ENCODE peak calls at places on chromosome 15, in seven cellular contexts. Z is fibroblast of lung, X is PC-3, S is thyroid gland, W is transverse colon, J is cardiac fibroblast, E is left ventricle myocardium inferior. M is an unnamed sample.

GRCh38 chr15:70726753-70727152 is 36.6 kb downstream of the UACA start:
- DNase-seq in E (no peak), J (peak; percentile 44), X (no peak), Z (no peak), S (peak; percentile 57), W (no peak), M (peak; percentile 36)

GRCh38 chr15:83166218-83166617 is 41.4 kb downstream of the HDGFL3 start:
- DNase-seq in S (no peak), Z (peak; percentile 5), X (no peak), J (no peak), W (no peak), E (no peak), M (peak; percentile 5)

GRCh38 chr15:69861331-69862171 is 236.2 kb downstream of the TLE3 start:
- DNase-seq in X (no peak), E (no peak), W (no peak), J (no peak), S (no peak), Z (no peak), M (no peak)

GRCh38 chr15:93298901-93299300 is 209.9 kb upstream of the RGMA start:
- DNase-seq in Z (no peak), S (no peak), X (no peak), W (peak; percentile 18), J (no peak), E (no peak), M (no peak)

GRCh38 chr15:73273181-73274002 is 95.4 kb downstream of the HCN4 start:
- DNase-seq in E (no peak), S (peak; percentile 72), W (peak; percentile 39), J (peak; percentile 78), Z (peak; percentile 72), X (peak; percentile 63), M (peak; percentile 56)

GRCh38 chr15:62883938-62884479 is 158.5 kb upstream of the TPM1 start:
- DNase-seq in E (no peak), J (no peak), Z (peak; percentile 20), X (no peak), W (no peak), S (no peak), M (no peak)

GRCh38 chr15:73866881-73867410 is 6.4 kb upstream of the TBC1D21 start:
- DNase-seq in X (no peak), E (no peak), Z (no peak), W (no peak), S (no peak), J (no peak), M (no peak)

GRCh38 chr15:66221126-66221525 is 32.4 kb downstream of the MEGF11 start:
- DNase-seq in E (no peak), W (no peak), Z (no peak), S (no peak), J (peak; percentile 43), X (no peak), M (no peak)

GRCh38 chr15:26771917-26772587 is 814 bp downstream of the GABRB3 start:
- DNase-seq in X (no peak), E (no peak), Z (no peak), J (no peak), W (no peak), S (peak; percentile 60), M (no peak)

GRCh38 chr15:90909976-90910375 is 6.9 kb downstream of the MAN2A2 start:
- DNase-seq in J (no peak), E (no peak), W (no peak), S (no peak), Z (no peak), X (no peak), M (no peak)

GRCh38 chr15:38503497-38503896 is 49.6 kb downstream of the FAM98B start:
- DNase-seq in E (no peak), S (no peak), W (no peak), X (no peak), J (no peak), Z (no peak), M (no peak)

DNA sequence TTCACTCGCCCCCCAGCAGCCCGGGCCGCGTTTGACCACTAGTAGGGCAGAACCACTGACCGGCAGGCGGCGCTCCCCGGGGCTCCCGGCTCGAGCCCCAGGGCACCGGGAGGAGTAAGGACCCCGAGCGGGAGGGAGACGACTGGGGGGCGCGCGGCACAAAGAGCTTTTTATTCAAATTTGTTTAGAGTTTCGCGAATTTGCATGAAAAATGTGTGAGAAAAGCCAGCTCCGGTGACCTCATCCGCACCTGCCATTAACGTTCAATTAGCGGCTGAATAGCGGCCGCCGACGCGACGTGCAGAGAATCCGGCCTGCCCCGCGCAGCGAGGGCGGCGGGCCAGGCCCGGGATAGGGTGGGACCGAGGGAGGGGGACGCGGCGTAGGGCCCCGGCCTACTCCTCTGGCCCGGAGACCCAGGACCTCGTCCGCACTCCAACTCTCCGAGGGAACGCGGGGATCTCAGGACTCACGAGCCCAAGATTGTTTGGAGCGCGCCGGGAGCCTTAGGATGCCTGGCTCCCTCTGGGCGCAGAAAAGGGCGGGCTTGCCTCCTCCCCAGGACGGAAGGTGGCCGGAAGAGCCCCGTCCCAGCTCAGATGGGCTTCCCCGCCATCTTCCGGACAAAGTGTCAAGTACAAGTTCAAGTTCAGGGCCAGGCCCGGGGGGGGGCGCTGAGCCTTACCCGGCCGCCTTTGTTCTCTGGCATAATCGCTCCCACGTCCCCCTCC is 64.9 kb upstream of the POLG start:
- DNase-seq in W (peak; percentile 21), J (no peak), Z (no peak), E (no peak), X (peak; percentile 57), S (no peak), M (no peak)
- H3K4me3 ChIP-seq in W (peak overlapping the region; percentile 22), J (peak overlapping the region; percentile 21), Z (no peak overlapping the region), E (peak overlapping the region; percentile 57), X (peak overlapping the region; percentile 73), S (no peak overlapping the region), M (no peak overlapping the region)

DNA sequence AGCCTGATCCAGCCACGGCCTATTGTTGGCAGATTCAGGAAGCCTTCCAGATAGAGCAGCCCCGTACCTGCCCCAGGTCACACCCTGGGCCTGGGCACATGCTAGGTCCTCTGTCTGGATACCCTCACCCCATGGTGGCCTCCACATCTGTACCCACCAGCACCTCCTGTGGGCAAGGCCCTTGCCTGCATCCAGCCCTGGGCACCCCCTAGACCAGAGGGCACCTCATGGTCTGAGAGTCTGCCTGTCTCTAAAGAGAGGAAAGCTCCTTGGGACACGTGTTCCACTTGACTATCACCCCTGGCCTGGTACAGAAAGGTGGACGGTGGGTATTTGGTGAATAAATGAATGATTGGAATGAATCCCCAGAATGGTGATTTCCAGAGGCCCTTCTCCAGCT is 8.9 kb upstream of the COMMD4 start:
- DNase-seq in S (no peak), Z (no peak), X (no peak), E (no peak), J (no peak), W (no peak), M (no peak)
- TF ChIP-seq CTCF in S (no peak), Z (no peak), X (peak; percentile 8), E (no peak), J (no peak), W (no peak), M (peak; percentile 9)

DNA sequence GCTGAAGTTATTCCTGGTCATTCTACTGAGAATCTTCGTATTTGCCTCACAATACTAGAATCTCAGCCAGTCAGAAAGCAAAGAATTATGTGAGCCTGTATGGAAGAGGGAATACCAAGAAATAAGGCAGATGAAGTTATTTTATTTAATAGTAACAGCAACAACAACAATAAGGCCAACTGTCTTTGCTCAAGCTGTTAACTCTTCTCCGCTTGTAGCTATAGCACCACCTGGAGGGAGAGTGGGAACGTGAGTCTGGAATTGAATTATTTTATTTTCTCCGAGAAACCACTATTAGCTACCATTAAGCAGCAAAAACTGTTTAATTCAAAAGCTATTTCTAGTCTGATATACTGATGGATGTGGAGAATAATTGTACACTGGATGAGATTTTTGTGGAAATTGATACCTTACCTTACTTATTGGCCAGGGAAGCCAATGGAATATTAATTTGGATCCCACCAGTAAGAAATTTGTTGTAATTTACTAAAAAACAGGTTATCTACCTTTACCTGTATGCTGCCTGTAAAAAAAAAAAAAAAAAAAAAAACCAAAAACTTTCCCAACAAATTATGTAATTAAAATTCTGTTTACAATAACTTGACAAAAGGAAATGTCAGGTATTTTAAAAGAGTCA is 50.1 kb downstream of the CALML4 start:
- DNase-seq in Z (peak; percentile 82), J (peak; percentile 86), S (peak; percentile 59), X (peak; percentile 71), W (peak; percentile 33), E (no peak), M (peak; percentile 72)
- H3K4me3 ChIP-seq in Z (no peak overlapping the region), J (no peak overlapping the region), S (no peak overlapping the region), X (no peak overlapping the region), W (no peak overlapping the region), E (no peak overlapping the region), M (no peak overlapping the region)

GRCh38 chr15:75921732-75922703 is 18.3 kb downstream of the FBXO22 start:
- DNase-seq in Z (peak; percentile 92), S (no peak), E (no peak), W (peak; percentile 65), X (peak; percentile 50), J (peak; percentile 85), M (peak; percentile 50)
- TF ChIP-seq CTCF in Z (peak; percentile 28), S (no peak), E (peak; percentile 54), W (peak; percentile 48), X (peak; percentile 65), J (peak; percentile 48), M (peak; percentile 42)

M was measured in astrocyte of the spinal cord.